ENCODE peak calls at places on chromosomes 4 and X, in ten cellular contexts. L is nephron progenitor cell; F is A673; Z is stimulated activated CD4-positive, alpha-beta T cell treated with anti-CD3 and anti-CD28 coated beads, Interleukin-15, amount 100 ng/mL, for 24 hours; J is T-helper 2 cell; R is activated CD8-positive, alpha-beta T cell treated with anti-CD3 and anti-CD28 coated beads, Interleukin-2, amount 10 ng/mL, durations not matched to agents 7 days and 5 days; U is HT-29; P is naive B cell; N is OCI-LY7; Y is effector memory CD4-positive, alpha-beta T cell. A is an unnamed sample.

GRCh38 chr4:155342142-155342541 is 34.6 kb downstream of the MAP9 start:
- DNase-seq in L (no peak), F (no peak), Z (no peak), J (no peak), R (no peak), U (peak), P (no peak), N (no peak), Y (no peak), A (no peak)

GRCh38 chr4:44487341-44487740 is 38.7 kb upstream of the KCTD8 start:
- DNase-seq in L (no peak), F (no peak), Z (no peak), J (no peak), R (no peak), U (no peak), P (no peak), N (no peak), Y (no peak), A (no peak)

GRCh38 chr4:99927566-99927965 is 18.9 kb downstream of the DNAJB14 start:
- DNase-seq in L (no peak), F (no peak), Z (no peak), J (no peak), R (no peak), U (no peak), P (no peak), N (no peak), Y (no peak), A (no peak)

GRCh38 chrX:70479197-70479969 is 34.7 kb downstream of the DLG3 start:
- DNase-seq in L (no peak), F (no peak), Z (no peak), J (no peak), R (no peak), U (peak), P (no peak), N (no peak), Y (no peak), A (no peak)

GRCh38 chr4:64940698-64941097 is 531.4 kb upstream of the TECRL start:
- DNase-seq in L (no peak), F (no peak), Z (no peak), J (no peak), R (no peak), U (no peak), P (no peak), N (no peak), Y (no peak), A (no peak)

GRCh38 chr4:168197926-168198325 is 105.6 kb downstream of the ANXA10 start:
- DNase-seq in L (no peak), F (no peak), Z (no peak), J (no peak), R (no peak), U (no peak), P (no peak), N (no peak), Y (no peak), A (no peak)

GRCh38 chr4:8002525-8003309 is 63.1 kb upstream of the AFAP1 start:
- DNase-seq in L (no peak), F (no peak), Z (no peak), J (no peak), R (no peak), U (no peak), P (no peak), N (no peak), Y (no peak), A (no peak)

GRCh38 chr4:147362868-147363440 is 117.9 kb upstream of the EDNRA start:
- DNase-seq in L (no peak), F (no peak), Z (no peak), J (no peak), R (no peak), U (peak), P (no peak), N (no peak), Y (no peak), A (no peak)

GRCh38 chr4:128686032-128686465 is 123.5 kb upstream of the JADE1 start:
- DNase-seq in L (no peak), F (no peak), Z (no peak), J (no peak), R (no peak), U (no peak), P (no peak), N (no peak), Y (no peak), A (peak)

GRCh38 chr4:92522371-92522770 is 218.6 kb downstream of the GRID2 start:
- DNase-seq in L (no peak), F (no peak), Z (no peak), J (no peak), R (no peak), U (peak), P (no peak), N (no peak), Y (no peak), A (no peak)

GRCh38 chr4:73606465-73606974 is 13.7 kb downstream of the RASSF6 start:
- DNase-seq in L (no peak), F (no peak), Z (no peak), J (no peak), R (no peak), U (peak), P (peak), N (peak), Y (no peak), A (no peak)

GRCh38 chr4:94413085-94413685 is 38.6 kb upstream of the PDLIM5 start:
- DNase-seq in L (no peak), F (no peak), Z (no peak), J (no peak), R (no peak), U (no peak), P (no peak), N (no peak), Y (no peak), A (no peak)

GRCh38 chr4:85780664-85781063 is 305.7 kb downstream of the ARHGAP24 start:
- DNase-seq in L (no peak), F (no peak), Z (no peak), J (no peak), R (no peak), U (no peak), P (no peak), N (peak), Y (no peak), A (no peak)

GRCh38 chrX:72216973-72217372 is 21.9 kb downstream of the ERCC6L start:
- DNase-seq in L (no peak), F (no peak), Z (no peak), J (no peak), R (no peak), U (no peak), P (no peak), N (no peak), Y (no peak), A (no peak)

GRCh38 chr4:20422398-20422797 is 170.7 kb downstream of the SLIT2 start:
- DNase-seq in L (peak), F (peak), Z (peak), J (no peak), R (peak), U (peak), P (no peak), N (peak), Y (no peak), A (peak)

GRCh38 chr4:53532521-53532920 is 58.8 kb downstream of the LNX1 start:
- DNase-seq in L (no peak), F (no peak), Z (no peak), J (no peak), R (no peak), U (no peak), P (no peak), N (no peak), Y (no peak), A (no peak)

GRCh38 chrX:17635231-17635630 is 102.1 kb upstream of the SCML1 start:
- DNase-seq in L (peak), F (peak), Z (no peak), J (no peak), R (no peak), U (no peak), P (no peak), N (no peak), Y (no peak), A (no peak)

GRCh38 chr4:972651-973424 is 531 bp downstream of the DGKQ start:
- DNase-seq in L (peak), F (peak), Z (peak), J (peak), R (peak), U (peak), P (peak), N (peak), Y (peak), A (peak)

GRCh38 chr4:183469936-183470335 is 25.5 kb downstream of the CDKN2AIP start:
- DNase-seq in L (no peak), F (no peak), Z (no peak), J (no peak), R (no peak), U (peak), P (no peak), N (no peak), Y (no peak), A (no peak)

GRCh38 chr4:54318904-54319303 is 89.8 kb downstream of the PDGFRA start:
- DNase-seq in L (peak), F (peak), Z (peak), J (no peak), R (peak), U (peak), P (peak), N (peak), Y (no peak), A (peak)

GRCh38 chrX:153366119-153366518 is 32.2 kb downstream of the ZNF275 start:
- DNase-seq in L (no peak), F (no peak), Z (no peak), J (no peak), R (no peak), U (no peak), P (no peak), N (no peak), Y (no peak), A (no peak)

GRCh38 chr4:61772116-61772515 is 572.0 kb downstream of the ADGRL3 start:
- DNase-seq in L (no peak), F (no peak), Z (no peak), J (no peak), R (no peak), U (no peak), P (no peak), N (no peak), Y (no peak), A (no peak)

GRCh38 chrX:150308532-150309157 is 54.5 kb upstream of the MAMLD1 start:
- DNase-seq in L (no peak), F (no peak), Z (no peak), J (no peak), R (no peak), U (no peak), P (no peak), N (no peak), Y (no peak), A (no peak)

GRCh38 chr4:21209854-21210253 is 509.6 kb downstream of the PACRGL start:
- DNase-seq in L (no peak), F (no peak), Z (no peak), J (no peak), R (no peak), U (no peak), P (no peak), N (no peak), Y (no peak), A (no peak)

GRCh38 chr4:3531887-3532713 is at the start of gene LRPAP1:
- DNase-seq in L (peak), F (peak), Z (peak), J (peak), R (peak), U (peak), P (peak), N (peak), Y (peak), A (peak)

GRCh38 chr4:76429636-76430035 is 5.4 kb upstream of the SHROOM3 start:
- DNase-seq in L (no peak), F (no peak), Z (no peak), J (no peak), R (no peak), U (no peak), P (no peak), N (no peak), Y (no peak), A (peak)

GRCh38 chr4:48698029-48698901 is 81.8 kb downstream of the FRYL start:
- DNase-seq in L (no peak), F (peak), Z (no peak), J (no peak), R (no peak), U (peak), P (no peak), N (no peak), Y (no peak), A (peak)

GRCh38 chr4:184306949-184307348 is 89.3 kb upstream of the ENPP6 start:
- DNase-seq in L (no peak), F (no peak), Z (no peak), J (no peak), R (peak), U (no peak), P (no peak), N (no peak), Y (no peak), A (no peak)

GRCh38 chr4:15769202-15769601 is 8.9 kb upstream of the CD38 start:
- DNase-seq in L (no peak), F (no peak), Z (no peak), J (no peak), R (no peak), U (no peak), P (no peak), N (no peak), Y (no peak), A (no peak)

A was measured in OCI-M1.